ENCODE peak calls at places on chromosome 21, in five cellular contexts. B is sciatic nerve; T is AG08395; G is H4; N is activated naive CD4-positive, alpha-beta T cell. V is an unnamed sample.

GRCh38 chr21:17903029-17903806 is 84.1 kb upstream of the C21orf91 start:
- DNase-seq in B (no peak), T (peak), G (peak), N (no peak), V (no peak)

GRCh38 chr21:29434081-29434480 is 135.4 kb downstream of the BACH1 start:
- DNase-seq in B (no peak), T (no peak), G (no peak), N (no peak), V (no peak)

GRCh38 chr21:45418301-45419071 is 13.5 kb downstream of the COL18A1 start:
- DNase-seq in B (no peak), T (no peak), G (no peak), N (no peak), V (no peak)

GRCh38 chr21:33434770-33435360 is 31.7 kb downstream of the IFNGR2 start:
- DNase-seq in B (no peak), T (peak), G (peak), N (no peak), V (peak)

GRCh38 chr21:42250422-42251403 is 31.8 kb downstream of the ABCG1 start:
- DNase-seq in B (no peak), T (no peak), G (no peak), N (no peak), V (no peak)

GRCh38 chr21:15221799-15222386 is 157.1 kb upstream of the NRIP1 start:
- DNase-seq in B (peak), T (no peak), G (peak), N (no peak), V (no peak)

GRCh38 chr21:45336535-45336810 is 48.8 kb upstream of the POFUT2 start:
- DNase-seq in B (no peak), T (no peak), G (no peak), N (no peak), V (no peak)

GRCh38 chr21:34790341-34790740 is 121.5 kb downstream of the CLIC6 start:
- DNase-seq in B (no peak), T (no peak), G (no peak), N (no peak), V (no peak)

GRCh38 chr21:38095220-38095619 is 161.6 kb upstream of the KCNJ15 start:
- DNase-seq in B (no peak), T (peak), G (no peak), N (no peak), V (no peak)

GRCh38 chr21:29151937-29152336 is 21.5 kb downstream of the MAP3K7CL start:
- DNase-seq in B (no peak), T (no peak), G (no peak), N (no peak), V (no peak)

GRCh38 chr21:41651830-41652229 is 115.0 kb downstream of the RIPK4 start:
- DNase-seq in B (no peak), T (no peak), G (no peak), N (no peak), V (no peak)

GRCh38 chr21:46196733-46197132 is 12.5 kb upstream of the SPATC1L start:
- DNase-seq in B (peak), T (no peak), G (no peak), N (no peak), V (peak)

GRCh38 chr21:17053321-17053720 is 459.5 kb upstream of the CXADR start:
- DNase-seq in B (no peak), T (no peak), G (no peak), N (no peak), V (no peak)

GRCh38 chr21:31203371-31204054 is 140.5 kb downstream of the TIAM1 start:
- DNase-seq in B (no peak), T (no peak), G (no peak), N (no peak), V (no peak)

GRCh38 chr21:34930971-34931370 is 118.1 kb downstream of the RUNX1 start:
- DNase-seq in B (no peak), T (peak), G (no peak), N (no peak), V (no peak)

GRCh38 chr21:38740131-38740530 is 65.6 kb upstream of the ETS2 start:
- DNase-seq in B (no peak), T (no peak), G (peak), N (no peak), V (no peak)

GRCh38 chr21:35150562-35151226 is 101.6 kb upstream of the RUNX1 start:
- DNase-seq in B (no peak), T (peak), G (no peak), N (no peak), V (no peak)

GRCh38 chr21:25528511-25528910 is 78.8 kb downstream of the MRPL39 start:
- DNase-seq in B (no peak), T (no peak), G (no peak), N (no peak), V (no peak)

GRCh38 chr21:28644762-28645161 is 347.9 kb downstream of the LTN1 start:
- DNase-seq in B (no peak), T (no peak), G (no peak), N (no peak), V (no peak)

GRCh38 chr21:45801989-45802388 is 158.5 kb downstream of the PCBP3 start:
- DNase-seq in B (no peak), T (no peak), G (no peak), N (no peak), V (no peak)

GRCh38 chr21:31386006-31386405 is 41.9 kb upstream of the TIAM1 start:
- DNase-seq in B (no peak), T (no peak), G (no peak), N (no peak), V (no peak)

GRCh38 chr21:37552496-37553399 is 186.2 kb downstream of the DYRK1A start:
- DNase-seq in B (no peak), T (no peak), G (no peak), N (no peak), V (peak)

V was measured in mesenteric fat pad.